ENCODE peak calls at places on chromosome 16, in seven cellular contexts. C is right lobe of liver, J is fibroblast of mammary gland, F is MM.1S, V is body of pancreas, H is AG04450, U is prostate gland. A is an unnamed sample.

GRCh38 chr16:65441501-65441900 is 319.6 kb upstream of the CDH11 start:
- DNase-seq in F (no peak), V (no peak), H (no peak), J (no peak), C (no peak), U (no peak), A (no peak)

GRCh38 chr16:12340151-12340733 is 363.7 kb downstream of the SNX29 start:
- DNase-seq in V (peak; percentile 59), U (peak; percentile 36), J (peak; percentile 67), F (peak; percentile 24), C (no peak), H (no peak), A (peak; percentile 37)

GRCh38 chr16:84461029-84461415 is 43.4 kb downstream of the MEAK7 start:
- DNase-seq in V (no peak), U (no peak), H (no peak), F (no peak), J (no peak), C (no peak), A (no peak)

GRCh38 chr16:56608876-56609462 is 585 bp downstream of the MT2A start:
- DNase-seq in C (peak; percentile 67), J (no peak), V (no peak), F (no peak), U (no peak), H (no peak), A (peak; percentile 24)

GRCh38 chr16:87416826-87417471 is 24.8 kb downstream of the MAP1LC3B start:
- DNase-seq in J (peak; percentile 78), F (no peak), V (no peak), H (no peak), U (no peak), C (no peak), A (peak; percentile 73)

GRCh38 chr16:12801511-12802042 is 2.1 kb downstream of the CPPED1 start:
- DNase-seq in V (no peak), H (no peak), C (no peak), U (no peak), J (peak; percentile 80), F (no peak), A (peak; percentile 96)

GRCh38 chr16:72927199-72928088 is 120.5 kb downstream of the ZFHX3 start:
- DNase-seq in V (peak; percentile 56), U (peak; percentile 90), C (no peak), H (peak; percentile 78), F (no peak), J (peak; percentile 95), A (peak; percentile 58)

GRCh38 chr16:56610017-56610608 is 1.7 kb downstream of the MT2A start:
- DNase-seq in U (peak; percentile 49), V (no peak), J (peak; percentile 98), H (no peak), C (peak; percentile 81), F (no peak), A (peak; percentile 95)

GRCh38 chr16:528111-529011 is 849 bp downstream of the CAPN15 start:
- DNase-seq in J (peak; percentile 76), C (no peak), U (no peak), H (no peak), V (peak; percentile 54), F (peak; percentile 17), A (peak; percentile 68)

GRCh38 chr16:49737541-49737940 is 118.4 kb downstream of the ZNF423 start:
- DNase-seq in U (no peak), C (no peak), H (no peak), F (no peak), J (no peak), V (no peak), A (no peak)

GRCh38 chr16:30187971-30188561 is 4.7 kb downstream of the CORO1A start:
- DNase-seq in J (no peak), U (no peak), F (no peak), V (no peak), H (no peak), C (no peak), A (no peak)

GRCh38 chr16:65308506-65308905 is 186.6 kb upstream of the CDH11 start:
- DNase-seq in U (no peak), F (no peak), V (no peak), C (no peak), J (no peak), H (no peak), A (no peak)

GRCh38 chr16:48503779-48504178 is 106.2 kb downstream of the N4BP1 start:
- DNase-seq in U (no peak), C (no peak), V (peak; percentile 30), F (no peak), J (peak; percentile 89), H (peak; percentile 82), A (peak; percentile 81)

GRCh38 chr16:68972008-68972407 is 128.7 kb downstream of the TANGO6 start:
- DNase-seq in H (no peak), C (no peak), V (no peak), J (no peak), U (no peak), F (no peak), A (no peak)

GRCh38 chr16:68892214-68892613 is 48.9 kb downstream of the TANGO6 start:
- DNase-seq in F (no peak), V (no peak), J (no peak), U (no peak), C (no peak), H (no peak), A (no peak)

DNA sequence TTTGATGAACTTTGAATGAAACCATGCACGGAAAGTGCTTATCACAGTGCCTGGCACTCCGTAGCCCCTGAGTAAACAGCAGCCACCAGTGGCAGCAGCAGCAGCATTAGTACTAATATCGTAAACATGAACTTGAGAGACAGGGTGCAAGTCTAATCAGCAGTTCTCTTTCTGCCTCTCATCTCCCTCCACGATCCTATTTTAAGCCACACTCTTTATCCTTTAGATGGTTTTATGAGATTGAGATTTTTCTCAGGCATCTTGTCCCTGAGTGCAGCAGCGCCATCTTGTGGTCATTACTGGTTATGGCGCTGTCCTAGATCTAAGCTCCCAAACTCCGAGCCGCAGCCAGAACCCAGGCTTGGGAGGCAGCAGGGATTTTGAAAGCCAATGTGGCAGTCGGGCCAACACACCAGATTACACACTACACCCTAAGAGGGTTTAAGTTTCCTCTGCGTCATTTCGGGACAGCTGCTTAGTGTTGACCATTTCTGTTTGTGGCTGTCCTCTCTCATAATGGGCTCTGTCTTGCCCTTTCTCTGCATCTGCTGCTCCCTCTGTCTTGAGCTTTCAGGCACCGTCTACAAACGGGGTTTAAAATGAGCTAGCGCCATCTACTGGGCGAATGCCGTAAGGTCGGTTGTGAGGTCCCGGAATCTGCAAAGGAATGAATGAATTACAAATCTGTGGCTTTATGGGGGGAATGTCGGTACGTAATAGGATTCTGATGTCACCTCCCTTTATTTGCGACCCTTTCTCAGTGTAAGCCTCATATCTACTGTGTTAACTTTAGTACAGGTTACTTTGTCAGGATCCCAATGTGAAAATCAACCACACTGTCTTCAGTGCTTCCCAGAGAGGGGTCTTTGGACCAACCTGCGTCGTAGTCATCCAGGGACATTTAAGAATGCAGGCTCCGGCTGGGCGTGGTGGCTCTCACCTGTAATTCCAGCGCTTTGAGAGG is 64.5 kb downstream of the CYLD start:
- DNase-seq in C (peak; percentile 83), H (peak; percentile 77), V (peak; percentile 86), U (peak; percentile 86), F (peak; percentile 88), J (peak; percentile 89), A (peak; percentile 93)
- TF ChIP-seq CTCF in C (peak; percentile 92), H (peak; percentile 75), V (peak; percentile 65), U (peak; percentile 95), F (peak; percentile 92), J (peak; percentile 81), A (peak; percentile 67)

GRCh38 chr16:53090271-53090590 is 35.4 kb downstream of the CHD9 start:
- DNase-seq in H (no peak), V (no peak), J (no peak), F (peak; percentile 23), C (no peak), U (no peak), A (no peak)

GRCh38 chr16:53087101-53087500 is 32.3 kb downstream of the CHD9 start:
- DNase-seq in U (no peak), F (no peak), J (peak; percentile 87), H (no peak), V (no peak), C (no peak), A (no peak)

GRCh38 chr16:53091508-53092211 is 36.9 kb downstream of the CHD9 start:
- DNase-seq in H (peak; percentile 71), C (no peak), U (no peak), J (peak; percentile 99), F (no peak), V (peak; percentile 28), A (peak; percentile 92)

GRCh38 chr16:53090591-53091507 is 36.1 kb downstream of the CHD9 start:
- DNase-seq in H (peak; percentile 96), F (peak; percentile 80), C (peak; percentile 90), V (peak; percentile 72), J (peak; percentile 100), U (peak; percentile 93), A (peak; percentile 100)

GRCh38 chr16:53089434-53090270 is 34.9 kb downstream of the CHD9 start:
- DNase-seq in H (no peak), F (no peak), U (peak; percentile 35), V (no peak), C (peak; percentile 63), J (peak; percentile 64), A (peak; percentile 70)
- H3K4me3 ChIP-seq in H (no peak overlapping the region), F (no peak overlapping the region), U (no peak overlapping the region), V (no peak overlapping the region), C (no peak overlapping the region), J (no peak overlapping the region), A (no peak overlapping the region)

DNA sequence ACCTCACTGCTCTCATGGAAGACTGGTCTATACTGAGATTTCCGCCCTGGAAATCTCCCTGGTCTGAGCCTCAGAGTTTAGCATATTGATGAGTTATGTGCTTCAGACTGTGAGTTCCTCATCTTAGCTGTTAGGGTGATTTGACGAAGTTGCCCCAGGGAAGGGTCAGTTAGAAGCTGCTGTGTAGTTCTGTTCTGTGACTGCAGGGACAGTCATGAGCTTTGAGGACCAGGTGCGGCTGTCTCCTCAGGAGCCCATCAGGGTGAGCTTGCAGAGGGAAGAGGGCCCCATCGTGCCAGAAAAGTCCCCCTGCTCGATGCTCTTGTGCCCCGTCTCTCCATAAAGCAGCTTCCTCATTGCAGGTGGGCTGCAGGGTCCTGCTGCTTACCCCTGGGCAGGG is 28.3 kb upstream of the IL17C start:
- DNase-seq in U (no peak), V (no peak), F (no peak), J (no peak), C (no peak), H (no peak), A (no peak)
- TF ChIP-seq CTCF in U (no peak), V (no peak), F (no peak), J (peak; percentile 7), C (no peak), H (peak; percentile 24), A (peak; percentile 1)

DNA sequence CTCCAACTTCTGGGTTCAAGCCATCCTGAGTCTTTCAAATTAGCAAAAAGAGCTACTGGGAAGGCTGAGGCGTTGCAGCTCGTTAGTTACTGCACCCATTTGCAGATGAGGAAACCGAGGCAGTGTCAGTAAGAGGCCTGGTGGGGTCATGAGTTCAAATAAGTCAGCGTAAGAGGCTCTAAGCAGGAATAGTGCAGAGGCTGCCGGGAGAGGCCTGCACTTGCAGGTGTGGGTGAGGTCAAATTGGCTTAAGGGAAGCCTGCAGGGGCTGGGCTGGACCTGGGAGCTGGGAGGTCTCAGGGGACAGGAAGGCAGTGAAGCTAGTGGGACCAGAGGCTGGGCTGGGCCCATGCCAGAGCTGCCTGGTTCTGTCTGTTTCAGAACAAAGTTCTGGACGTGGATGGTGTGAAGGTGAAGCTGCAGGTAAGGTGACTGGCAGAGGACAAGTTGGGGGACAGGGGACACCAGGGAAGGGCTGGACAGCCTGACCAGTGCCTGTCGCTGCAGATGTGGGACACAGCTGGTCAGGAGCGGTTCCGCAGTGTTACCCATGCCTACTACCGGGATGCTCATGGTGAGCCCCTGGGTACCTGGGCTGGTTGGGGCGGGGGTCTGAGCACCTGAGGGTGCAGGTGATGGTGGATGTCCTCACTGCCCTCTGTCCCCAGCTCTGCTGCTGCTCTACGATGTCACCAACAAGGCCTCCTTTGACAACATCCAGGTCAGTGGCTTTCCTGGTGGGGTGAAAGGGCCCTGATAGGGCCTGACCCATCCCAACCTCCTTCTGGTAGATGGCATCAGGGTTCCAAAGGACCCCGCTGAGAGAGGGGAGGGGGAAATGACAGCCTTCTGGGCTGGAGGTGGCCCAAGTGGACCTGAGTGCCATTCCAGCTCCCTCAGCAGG is 3.0 kb downstream of the RAB26 start:
- DNase-seq in V (peak; percentile 15), H (no peak), J (peak; percentile 38), C (peak; percentile 53), F (no peak), U (no peak), A (no peak)
- H3K4me3 ChIP-seq in V (no peak overlapping the region), H (peak overlapping the region; percentile 15), J (no peak overlapping the region), C (no peak overlapping the region), F (no peak overlapping the region), U (no peak overlapping the region), A (no peak overlapping the region)